ENCODE peak calls at places on chromosome 7, in seven cellular contexts. U, V, H, L, S, D and P are unnamed samples.

GRCh38 chr7:94245500-94245899 is 149.2 kb upstream of the COL1A2 start:
- DNase-seq in U (no peak), V (no peak), H (no peak), L (no peak), S (no peak), D (no peak), P (no peak)

GRCh38 chr7:29115753-29116152 is 30.6 kb downstream of the CPVL start:
- DNase-seq in U (no peak), V (no peak), H (no peak), L (no peak), S (no peak), D (no peak), P (no peak)

GRCh38 chr7:44072364-44073231 is 7.2 kb upstream of the PGAM2 start:
- DNase-seq in U (peak), V (peak), H (peak), L (peak), S (no peak), D (peak), P (peak)

GRCh38 chr7:148847815-148848726 is 36.0 kb downstream of the EZH2 start:
- DNase-seq in U (no peak), V (no peak), H (no peak), L (no peak), S (no peak), D (no peak), P (no peak)

GRCh38 chr7:97418312-97418711 is 300.8 kb downstream of the SDHAF3 start:
- DNase-seq in U (no peak), V (no peak), H (peak), L (no peak), S (no peak), D (no peak), P (peak)

GRCh38 chr7:101127460-101128039 is 646 bp downstream of the SERPINE1 start:
- DNase-seq in U (no peak), V (no peak), H (no peak), L (no peak), S (no peak), D (no peak), P (no peak)

GRCh38 chr7:46610746-46611145 is 689.7 kb upstream of the IGFBP3 start:
- DNase-seq in U (no peak), V (no peak), H (no peak), L (no peak), S (no peak), D (no peak), P (no peak)

GRCh38 chr7:72069263-72069662 is 342.9 kb downstream of the CALN1 start:
- DNase-seq in U (no peak), V (no peak), H (no peak), L (no peak), S (no peak), D (no peak), P (no peak)

GRCh38 chr7:126657599-126658358 is 595.0 kb downstream of the GRM8 start:
- DNase-seq in U (no peak), V (no peak), H (no peak), L (no peak), S (no peak), D (no peak), P (no peak)

GRCh38 chr7:70392282-70392681 is 739.7 kb upstream of the GALNT17 start:
- DNase-seq in U (no peak), V (no peak), H (no peak), L (no peak), S (no peak), D (no peak), P (no peak)

GRCh38 chr7:142338633-142339501 is 81.0 kb upstream of the PRSS58 start:
- DNase-seq in U (no peak), V (no peak), H (peak), L (peak), S (no peak), D (no peak), P (peak)

GRCh38 chr7:149500910-149501309 is 3.3 kb upstream of the ZNF746 start:
- DNase-seq in U (no peak), V (no peak), H (no peak), L (no peak), S (no peak), D (no peak), P (no peak)

GRCh38 chr7:131087756-131088658 is 239.7 kb upstream of the MKLN1 start:
- DNase-seq in U (no peak), V (no peak), H (no peak), L (no peak), S (no peak), D (no peak), P (no peak)

GRCh38 chr7:29207469-29207868 is 12.9 kb downstream of the CHN2 start:
- DNase-seq in U (no peak), V (no peak), H (peak), L (peak), S (no peak), D (no peak), P (peak)

GRCh38 chr7:105691029-105691691 is 109.9 kb upstream of the EFCAB10 start:
- DNase-seq in U (peak), V (no peak), H (peak), L (no peak), S (no peak), D (no peak), P (no peak)

GRCh38 chr7:104410742-104411141 is 82.3 kb downstream of the LHFPL3 start:
- DNase-seq in U (no peak), V (no peak), H (no peak), L (no peak), S (no peak), D (no peak), P (no peak)

GRCh38 chr7:102933763-102934162 is 21.0 kb downstream of the LRRC17 start:
- DNase-seq in U (no peak), V (peak), H (no peak), L (no peak), S (no peak), D (no peak), P (no peak)

GRCh38 chr7:5549096-5549896 is 125.7 kb upstream of the TNRC18 start:
- DNase-seq in U (peak), V (peak), H (peak), L (no peak), S (no peak), D (no peak), P (peak)

GRCh38 chr7:43721193-43721806 is 8.0 kb downstream of the COA1 start:
- DNase-seq in U (peak), V (no peak), H (no peak), L (peak), S (no peak), D (no peak), P (peak)

GRCh38 chr7:2431260-2431867 is 28.0 kb downstream of the CHST12 start:
- DNase-seq in U (peak), V (no peak), H (peak), L (peak), S (no peak), D (no peak), P (peak)

GRCh38 chr7:12719141-12719919 is 31.9 kb downstream of the ARL4A start:
- DNase-seq in U (no peak), V (no peak), H (peak), L (no peak), S (no peak), D (no peak), P (peak)